ENCODE peak calls at places on chromosome 12, in ten cellular contexts. One of them, this sample, is unnamed.

GRCh38 chr12:108575199-108575912 is 13.0 kb downstream of the ISCU start:
- DNase-seq in heart left ventricle: no peak
- DNase-seq in D721Med: no peak
- DNase-seq in H9: no peak
- DNase-seq in neural crest cell: no peak
- DNase-seq in CD14-positive monocyte: no peak
- DNase-seq in adrenal gland: no peak
- DNase-seq in lung: no peak
- DNase-seq in cardiac muscle cell: peak
- DNase-seq in OCI-LY7: no peak
- DNase-seq in this sample: no peak

GRCh38 chr12:87828384-87828973 is 200.7 kb downstream of the C12orf50 start:
- DNase-seq in heart left ventricle: no peak
- DNase-seq in lung: no peak
- DNase-seq in OCI-LY7: no peak
- DNase-seq in neural crest cell: no peak
- DNase-seq in D721Med: no peak
- DNase-seq in CD14-positive monocyte: no peak
- DNase-seq in H9: no peak
- DNase-seq in adrenal gland: no peak
- DNase-seq in cardiac muscle cell: no peak
- DNase-seq in this sample: no peak

GRCh38 chr12:40075458-40075857 is 30.4 kb downstream of the SLC2A13 start:
- DNase-seq in lung: no peak
- DNase-seq in heart left ventricle: no peak
- DNase-seq in OCI-LY7: no peak
- DNase-seq in cardiac muscle cell: no peak
- DNase-seq in CD14-positive monocyte: no peak
- DNase-seq in adrenal gland: no peak
- DNase-seq in D721Med: no peak
- DNase-seq in neural crest cell: no peak
- DNase-seq in H9: no peak
- DNase-seq in this sample: no peak

GRCh38 chr12:30836656-30837445 is 82.1 kb upstream of the CAPRIN2 start:
- DNase-seq in D721Med: no peak
- DNase-seq in OCI-LY7: no peak
- DNase-seq in H9: peak
- DNase-seq in lung: no peak
- DNase-seq in heart left ventricle: no peak
- DNase-seq in adrenal gland: no peak
- DNase-seq in neural crest cell: no peak
- DNase-seq in CD14-positive monocyte: no peak
- DNase-seq in cardiac muscle cell: no peak
- DNase-seq in this sample: no peak

GRCh38 chr12:2797721-2798418 is 3.1 kb downstream of the FKBP4 start:
- DNase-seq in heart left ventricle: peak
- DNase-seq in lung: no peak
- DNase-seq in H9: no peak
- DNase-seq in adrenal gland: peak
- DNase-seq in neural crest cell: no peak
- DNase-seq in D721Med: no peak
- DNase-seq in CD14-positive monocyte: no peak
- DNase-seq in OCI-LY7: no peak
- DNase-seq in cardiac muscle cell: peak
- DNase-seq in this sample: peak

GRCh38 chr12:8609061-8609570 is 3.5 kb downstream of the AICDA start:
- DNase-seq in cardiac muscle cell: peak
- DNase-seq in adrenal gland: no peak
- DNase-seq in neural crest cell: peak
- DNase-seq in OCI-LY7: peak
- DNase-seq in D721Med: no peak
- DNase-seq in H9: peak
- DNase-seq in lung: no peak
- DNase-seq in heart left ventricle: no peak
- DNase-seq in CD14-positive monocyte: no peak
- DNase-seq in this sample: no peak

GRCh38 chr12:118357327-118358007 is 15.2 kb downstream of the TAOK3 start:
- DNase-seq in adrenal gland: peak
- DNase-seq in H9: no peak
- DNase-seq in CD14-positive monocyte: peak
- DNase-seq in heart left ventricle: no peak
- DNase-seq in OCI-LY7: peak
- DNase-seq in D721Med: no peak
- DNase-seq in cardiac muscle cell: peak
- DNase-seq in lung: peak
- DNase-seq in neural crest cell: no peak
- DNase-seq in this sample: no peak

GRCh38 chr12:64583395-64584172 is 26.7 kb upstream of the RASSF3 start:
- DNase-seq in neural crest cell: no peak
- DNase-seq in OCI-LY7: peak
- DNase-seq in D721Med: no peak
- DNase-seq in H9: no peak
- DNase-seq in lung: no peak
- DNase-seq in heart left ventricle: no peak
- DNase-seq in adrenal gland: peak
- DNase-seq in cardiac muscle cell: peak
- DNase-seq in CD14-positive monocyte: no peak
- DNase-seq in this sample: no peak

GRCh38 chr12:12467222-12467621 is 95.4 kb downstream of the DUSP16 start:
- DNase-seq in D721Med: no peak
- DNase-seq in H9: no peak
- DNase-seq in heart left ventricle: no peak
- DNase-seq in neural crest cell: no peak
- DNase-seq in cardiac muscle cell: no peak
- DNase-seq in OCI-LY7: no peak
- DNase-seq in CD14-positive monocyte: no peak
- DNase-seq in lung: no peak
- DNase-seq in adrenal gland: no peak
- DNase-seq in this sample: no peak

GRCh38 chr12:100954118-100954517 is 159.5 kb downstream of the ANO4 start:
- DNase-seq in H9: no peak
- DNase-seq in D721Med: no peak
- DNase-seq in lung: no peak
- DNase-seq in neural crest cell: no peak
- DNase-seq in cardiac muscle cell: no peak
- DNase-seq in heart left ventricle: no peak
- DNase-seq in OCI-LY7: no peak
- DNase-seq in CD14-positive monocyte: no peak
- DNase-seq in adrenal gland: no peak
- DNase-seq in this sample: no peak

GRCh38 chr12:100955139-100955538 is 160.6 kb downstream of the ANO4 start:
- DNase-seq in D721Med: no peak
- DNase-seq in CD14-positive monocyte: no peak
- DNase-seq in OCI-LY7: no peak
- DNase-seq in H9: peak
- DNase-seq in adrenal gland: no peak
- DNase-seq in lung: no peak
- DNase-seq in cardiac muscle cell: peak
- DNase-seq in neural crest cell: no peak
- DNase-seq in heart left ventricle: no peak
- DNase-seq in this sample: no peak

GRCh38 chr12:100959481-100959880 is 164.9 kb downstream of the ANO4 start:
- DNase-seq in neural crest cell: no peak
- DNase-seq in CD14-positive monocyte: no peak
- DNase-seq in cardiac muscle cell: peak
- DNase-seq in H9: no peak
- DNase-seq in OCI-LY7: no peak
- DNase-seq in lung: no peak
- DNase-seq in D721Med: no peak
- DNase-seq in adrenal gland: no peak
- DNase-seq in heart left ventricle: no peak
- DNase-seq in this sample: no peak

GRCh38 chr12:100953677-100954076 is 159.1 kb downstream of the ANO4 start:
- DNase-seq in lung: no peak
- DNase-seq in CD14-positive monocyte: no peak
- DNase-seq in adrenal gland: no peak
- DNase-seq in D721Med: no peak
- DNase-seq in neural crest cell: no peak
- DNase-seq in OCI-LY7: no peak
- DNase-seq in H9: peak
- DNase-seq in heart left ventricle: no peak
- DNase-seq in cardiac muscle cell: no peak
- DNase-seq in this sample: no peak

GRCh38 chr12:100956311-100956852 is 161.8 kb downstream of the ANO4 start:
- DNase-seq in H9: no peak
- DNase-seq in heart left ventricle: no peak
- DNase-seq in neural crest cell: no peak
- DNase-seq in CD14-positive monocyte: no peak
- DNase-seq in adrenal gland: no peak
- DNase-seq in OCI-LY7: no peak
- DNase-seq in cardiac muscle cell: peak
- DNase-seq in D721Med: no peak
- DNase-seq in lung: no peak
- DNase-seq in this sample: no peak
- TF ChIP-seq CTCF in H9: no peak
- TF ChIP-seq CTCF in heart left ventricle: no peak
- TF ChIP-seq CTCF in neural crest cell: no peak
- TF ChIP-seq CTCF in CD14-positive monocyte: no peak
- TF ChIP-seq CTCF in adrenal gland: no peak
- TF ChIP-seq CTCF in OCI-LY7: no peak
- TF ChIP-seq CTCF in cardiac muscle cell: no peak
- TF ChIP-seq CTCF in D721Med: no peak
- TF ChIP-seq CTCF in lung: no peak
- TF ChIP-seq CTCF in this sample: no peak

GRCh38 chr12:94147377-94147990 is 893 bp upstream of the PLXNC1 start:
- DNase-seq in adrenal gland: no peak
- DNase-seq in D721Med: no peak
- DNase-seq in lung: no peak
- DNase-seq in heart left ventricle: no peak
- DNase-seq in H9: no peak
- DNase-seq in cardiac muscle cell: no peak
- DNase-seq in OCI-LY7: peak
- DNase-seq in neural crest cell: no peak
- DNase-seq in CD14-positive monocyte: no peak
- DNase-seq in this sample: no peak

GRCh38 chr12:94146166-94146565 is 2.2 kb upstream of the PLXNC1 start:
- DNase-seq in adrenal gland: no peak
- DNase-seq in neural crest cell: no peak
- DNase-seq in CD14-positive monocyte: no peak
- DNase-seq in cardiac muscle cell: no peak
- DNase-seq in heart left ventricle: no peak
- DNase-seq in OCI-LY7: no peak
- DNase-seq in lung: no peak
- DNase-seq in H9: no peak
- DNase-seq in D721Med: no peak
- DNase-seq in this sample: no peak

GRCh38 chr12:94147991-94148840 is at the start of gene PLXNC1:
- DNase-seq in neural crest cell: no peak
- DNase-seq in heart left ventricle: peak
- DNase-seq in adrenal gland: peak
- DNase-seq in CD14-positive monocyte: peak
- DNase-seq in lung: peak
- DNase-seq in cardiac muscle cell: peak
- DNase-seq in OCI-LY7: peak
- DNase-seq in H9: peak
- DNase-seq in D721Med: peak
- DNase-seq in this sample: peak

GRCh38 chr12:94143444-94143843 is 4.9 kb upstream of the PLXNC1 start:
- DNase-seq in OCI-LY7: no peak
- DNase-seq in cardiac muscle cell: no peak
- DNase-seq in D721Med: no peak
- DNase-seq in CD14-positive monocyte: no peak
- DNase-seq in heart left ventricle: no peak
- DNase-seq in neural crest cell: no peak
- DNase-seq in adrenal gland: no peak
- DNase-seq in H9: no peak
- DNase-seq in lung: no peak
- DNase-seq in this sample: no peak

GRCh38 chr12:94145231-94145979 is 3.0 kb upstream of the PLXNC1 start:
- DNase-seq in H9: no peak
- DNase-seq in OCI-LY7: peak
- DNase-seq in heart left ventricle: no peak
- DNase-seq in lung: no peak
- DNase-seq in adrenal gland: no peak
- DNase-seq in cardiac muscle cell: peak
- DNase-seq in neural crest cell: no peak
- DNase-seq in D721Med: no peak
- DNase-seq in CD14-positive monocyte: no peak
- DNase-seq in this sample: no peak
- TF ChIP-seq CTCF in H9: peak
- TF ChIP-seq CTCF in OCI-LY7: peak
- TF ChIP-seq CTCF in heart left ventricle: peak
- TF ChIP-seq CTCF in lung: peak
- TF ChIP-seq CTCF in adrenal gland: no peak
- TF ChIP-seq CTCF in cardiac muscle cell: peak
- TF ChIP-seq CTCF in neural crest cell: peak
- TF ChIP-seq CTCF in D721Med: peak
- TF ChIP-seq CTCF in CD14-positive monocyte: peak
- TF ChIP-seq CTCF in this sample: no peak

GRCh38 chr12:88945041-88945732 is 364.9 kb upstream of the KITLG start:
- DNase-seq in lung: no peak
- DNase-seq in CD14-positive monocyte: no peak
- DNase-seq in D721Med: no peak
- DNase-seq in OCI-LY7: no peak
- DNase-seq in H9: no peak
- DNase-seq in neural crest cell: no peak
- DNase-seq in heart left ventricle: no peak
- DNase-seq in cardiac muscle cell: peak
- DNase-seq in adrenal gland: no peak
- DNase-seq in this sample: peak

GRCh38 chr12:88944403-88944802 is 364.1 kb upstream of the KITLG start:
- DNase-seq in OCI-LY7: no peak
- DNase-seq in D721Med: no peak
- DNase-seq in cardiac muscle cell: peak
- DNase-seq in neural crest cell: no peak
- DNase-seq in H9: no peak
- DNase-seq in heart left ventricle: no peak
- DNase-seq in lung: no peak
- DNase-seq in CD14-positive monocyte: no peak
- DNase-seq in adrenal gland: no peak
- DNase-seq in this sample: no peak

GRCh38 chr12:88951177-88951576 is 370.9 kb upstream of the KITLG start:
- DNase-seq in D721Med: no peak
- DNase-seq in adrenal gland: no peak
- DNase-seq in lung: no peak
- DNase-seq in neural crest cell: no peak
- DNase-seq in cardiac muscle cell: no peak
- DNase-seq in OCI-LY7: no peak
- DNase-seq in H9: no peak
- DNase-seq in CD14-positive monocyte: no peak
- DNase-seq in heart left ventricle: no peak
- DNase-seq in this sample: no peak

GRCh38 chr12:88947486-88948043 is 367.3 kb upstream of the KITLG start:
- DNase-seq in D721Med: no peak
- DNase-seq in heart left ventricle: no peak
- DNase-seq in cardiac muscle cell: no peak
- DNase-seq in adrenal gland: no peak
- DNase-seq in neural crest cell: no peak
- DNase-seq in lung: no peak
- DNase-seq in CD14-positive monocyte: no peak
- DNase-seq in H9: no peak
- DNase-seq in OCI-LY7: no peak
- DNase-seq in this sample: no peak

GRCh38 chr12:88946377-88946997 is 366.2 kb upstream of the KITLG start:
- DNase-seq in CD14-positive monocyte: no peak
- DNase-seq in D721Med: no peak
- DNase-seq in cardiac muscle cell: peak
- DNase-seq in lung: peak
- DNase-seq in OCI-LY7: no peak
- DNase-seq in H9: no peak
- DNase-seq in adrenal gland: no peak
- DNase-seq in heart left ventricle: peak
- DNase-seq in neural crest cell: no peak
- DNase-seq in this sample: no peak
- TF ChIP-seq CTCF in CD14-positive monocyte: no peak
- TF ChIP-seq CTCF in D721Med: no peak
- TF ChIP-seq CTCF in cardiac muscle cell: peak
- TF ChIP-seq CTCF in lung: no peak
- TF ChIP-seq CTCF in OCI-LY7: no peak
- TF ChIP-seq CTCF in H9: no peak
- TF ChIP-seq CTCF in adrenal gland: no peak
- TF ChIP-seq CTCF in heart left ventricle: peak
- TF ChIP-seq CTCF in neural crest cell: no peak
- TF ChIP-seq CTCF in this sample: no peak

GRCh38 chr12:18549598-18549997 is 188.2 kb downstream of the PLCZ1 start:
- DNase-seq in CD14-positive monocyte: no peak
- DNase-seq in cardiac muscle cell: no peak
- DNase-seq in neural crest cell: no peak
- DNase-seq in H9: peak
- DNase-seq in lung: no peak
- DNase-seq in adrenal gland: no peak
- DNase-seq in OCI-LY7: no peak
- DNase-seq in D721Med: no peak
- DNase-seq in heart left ventricle: no peak
- DNase-seq in this sample: no peak
- TF ChIP-seq CTCF in CD14-positive monocyte: no peak
- TF ChIP-seq CTCF in cardiac muscle cell: peak
- TF ChIP-seq CTCF in neural crest cell: peak
- TF ChIP-seq CTCF in H9: peak
- TF ChIP-seq CTCF in lung: no peak
- TF ChIP-seq CTCF in adrenal gland: no peak
- TF ChIP-seq CTCF in OCI-LY7: no peak
- TF ChIP-seq CTCF in D721Med: no peak
- TF ChIP-seq CTCF in heart left ventricle: no peak
- TF ChIP-seq CTCF in this sample: no peak

This sample was measured in stomach.